ENCODE peak calls at places on chromosomes 5 and 9, in four cellular contexts. V is HTR-8/SVneo, Z is fibroblast of pulmonary artery, Y is fibroblast of the conjunctiva. K is an unnamed sample.

GRCh38 chr5:42570946-42571625 is 147.8 kb downstream of the GHR start:
- DNase-seq in V (no peak), Z (peak; percentile 4), Y (no peak), K (no peak)

GRCh38 chr9:19252885-19253219 is 22.4 kb downstream of the DENND4C start:
- DNase-seq in Z (no peak), Y (no peak), V (no peak), K (no peak)

GRCh38 chr9:132141948-132142594 is 19.8 kb upstream of the NTNG2 start:
- DNase-seq in Y (no peak), Z (no peak), V (peak; percentile 26), K (no peak)

GRCh38 chr5:98898743-98899142 is 30.1 kb downstream of the CHD1 start:
- DNase-seq in Z (no peak), V (no peak), Y (no peak), K (no peak)

GRCh38 chr5:31931872-31932271 is 242.2 kb downstream of the GOLPH3 start:
- DNase-seq in Z (no peak), Y (no peak), V (no peak), K (no peak)

GRCh38 chr9:84669293-84670105 is at the start of gene NTRK2:
- DNase-seq in Y (no peak), Z (peak; percentile 12), V (no peak), K (no peak)

GRCh38 chr9:114310471-114311450 is 12.1 kb upstream of the ORM1 start:
- DNase-seq in V (no peak), Y (no peak), Z (no peak), K (no peak)

GRCh38 chr9:77899679-77900354 is 131.8 kb downstream of the GNAQ start:
- DNase-seq in Z (peak; percentile 54), V (peak; percentile 11), Y (peak; percentile 13), K (no peak)

GRCh38 chr5:31771045-31771444 is 132.1 kb downstream of the PDZD2 start:
- DNase-seq in Y (no peak), V (no peak), Z (no peak), K (no peak)

GRCh38 chr5:76849767-76850291 is at the start of gene S100Z:
- DNase-seq in V (no peak), Z (peak; percentile 20), Y (no peak), K (no peak)